ENCODE peak calls at places on chromosomes 3 and 15, in six cellular contexts. O is left colon; Z is heart right ventricle; Q is activated naive CD8-positive, alpha-beta T cell treated with anti-CD3 and anti-CD28 coated beads, Interleukin-2, amount 50 U/mL, for 24 hours; M is left cardiac atrium; T is activated T-cell treated with anti-CD3 and anti-CD28 coated beads, Interleukin-2, amount 50 U/mL, for 72 hours. F is an unnamed sample.

GRCh38 chr3:23754215-23754614 is 51.5 kb upstream of the UBE2E1 start:
- ATAC-seq in O (no peak), Z (no peak), Q (no peak), M (no peak), T (no peak), F (no peak)

GRCh38 chr15:89806565-89807550 is 7.8 kb downstream of the ANPEP start:
- ATAC-seq in O (peak; percentile 84), Z (no peak), Q (no peak), M (no peak), T (no peak), F (no peak)

GRCh38 chr3:190194506-190194905 is 73.8 kb upstream of the P3H2 start:
- ATAC-seq in O (no peak), Z (no peak), Q (no peak), M (no peak), T (no peak), F (no peak)

GRCh38 chr3:45145681-45146614 is at the start of gene CDCP1:
- ATAC-seq in O (peak; percentile 94), Z (peak; percentile 46), Q (peak; percentile 46), M (no peak), T (peak; percentile 76), F (peak; percentile 48)

GRCh38 chr3:170196833-170197232 is 15.3 kb upstream of the PHC3 start:
- ATAC-seq in O (no peak), Z (no peak), Q (peak; percentile 84), M (no peak), T (peak; percentile 35), F (no peak)

GRCh38 chr3:10215578-10216368 is 32.5 kb upstream of the TATDN2 start:
- ATAC-seq in O (no peak), Z (no peak), Q (no peak), M (no peak), T (no peak), F (no peak)

GRCh38 chr3:14181253-14181652 is 2.6 kb downstream of the LSM3 start:
- ATAC-seq in O (no peak), Z (no peak), Q (no peak), M (no peak), T (no peak), F (no peak)

GRCh38 chr3:182603501-182603900 is 189.8 kb upstream of the ATP11B start:
- ATAC-seq in O (no peak), Z (no peak), Q (no peak), M (no peak), T (no peak), F (no peak)

GRCh38 chr15:69760263-69760855 is 307.7 kb downstream of the RPLP1 start:
- ATAC-seq in O (no peak), Z (no peak), Q (peak; percentile 0), M (no peak), T (peak; percentile 0), F (no peak)

GRCh38 chr15:52294881-52295420 is 653 bp downstream of the MYO5C start:
- ATAC-seq in O (peak; percentile 29), Z (no peak), Q (no peak), M (peak; percentile 31), T (peak; percentile 27), F (no peak)

GRCh38 chr3:192887701-192888100 is 30.0 kb downstream of the MB21D2 start:
- ATAC-seq in O (no peak), Z (no peak), Q (no peak), M (no peak), T (peak; percentile 46), F (no peak)

GRCh38 chr3:78022232-78022631 is 982.3 kb downstream of the ROBO2 start:
- ATAC-seq in O (no peak), Z (no peak), Q (no peak), M (no peak), T (no peak), F (no peak)

F was measured in activated CD4-positive, CD25-positive, alpha-beta regulatory T cell treated with anti-CD3 and anti-CD28 coated beads, Interleukin-2, amount 50 U/mL, for 24 hours.